ENCODE peak calls at places on chromosome X, in eight cellular contexts. I is small intestine; M is spleen; D is substantia nigra; T is kidney; C is CD8-positive, alpha-beta T cell; V is endothelial cell of umbilical vein; Z is A549. N is an unnamed sample.

GRCh38 chrX:21989415-21989814 is 42.7 kb upstream of the PHEX start:
- DNase-seq in I (no peak), V (no peak), M (no peak), Z (no peak), D (no peak), T (no peak), C (no peak), N (no peak)

GRCh38 chrX:78092296-78092695 is 11.8 kb upstream of the PGK1 start:
- DNase-seq in C (peak; percentile 14), Z (peak; percentile 67), T (no peak), I (no peak), D (no peak), V (peak; percentile 45), M (no peak), N (no peak)

GRCh38 chrX:40573763-40574162 is 7.0 kb upstream of the ATP6AP2 start:
- DNase-seq in V (peak; percentile 25), Z (peak; percentile 54), I (peak; percentile 7), D (no peak), M (no peak), T (no peak), C (peak; percentile 25), N (no peak)

GRCh38 chrX:65073233-65073632 is 97.0 kb upstream of the ZC4H2 start:
- DNase-seq in C (no peak), V (no peak), Z (no peak), M (no peak), D (no peak), T (no peak), I (no peak), N (no peak)

GRCh38 chrX:139803224-139803623 is 95.3 kb upstream of the MCF2 start:
- DNase-seq in C (no peak), T (no peak), Z (no peak), M (no peak), I (no peak), V (no peak), D (no peak), N (no peak)

GRCh38 chrX:24124227-24124799 is 25.2 kb upstream of the ZFX start:
- DNase-seq in I (no peak), C (no peak), M (no peak), D (no peak), Z (no peak), V (peak; percentile 27), T (no peak), N (no peak)

GRCh38 chrX:4708970-4709760 is 995.7 kb upstream of the PRKX start:
- DNase-seq in C (no peak), M (no peak), V (no peak), I (no peak), D (no peak), Z (no peak), T (no peak), N (no peak)

GRCh38 chrX:124098089-124098488 is 136.6 kb downstream of the STAG2 start:
- DNase-seq in V (peak; percentile 15), T (no peak), Z (peak; percentile 28), D (no peak), M (no peak), I (peak; percentile 2), C (no peak), N (no peak)

GRCh38 chrX:139930923-139931645 is 1.8 kb downstream of the ATP11C start:
- DNase-seq in D (no peak), T (no peak), I (peak; percentile 48), M (peak; percentile 84), C (peak; percentile 7), V (peak; percentile 42), Z (peak; percentile 16), N (peak; percentile 62)

GRCh38 chrX:24332868-24333267 is 19.0 kb upstream of the SUPT20HL2 start:
- DNase-seq in D (no peak), I (no peak), V (no peak), T (no peak), M (no peak), C (no peak), Z (no peak), N (no peak)

GRCh38 chrX:109448539-109448938 is 33.3 kb downstream of the GUCY2F start:
- DNase-seq in D (no peak), C (no peak), Z (no peak), V (no peak), I (no peak), T (no peak), M (no peak), N (no peak)

GRCh38 chrX:10089378-10089795 is 67.4 kb upstream of the CLCN4 start:
- DNase-seq in M (no peak), T (no peak), D (no peak), Z (peak; percentile 36), I (no peak), C (no peak), V (peak; percentile 9), N (no peak)
- H3K27ac ChIP-seq in M (no peak overlapping the region), T (no peak overlapping the region), D (no peak overlapping the region), Z (peak overlapping the region; percentile 53), I (no peak overlapping the region), C (no peak overlapping the region), V (peak overlapping the region; percentile 48), N (no peak overlapping the region)

GRCh38 chrX:10111364-10112148 is 45.2 kb upstream of the CLCN4 start:
- DNase-seq in Z (no peak), T (no peak), D (no peak), V (peak; percentile 17), I (peak; percentile 11), C (peak; percentile 59), M (peak; percentile 90), N (no peak)

GRCh38 chrX:10110984-10111363 is 45.8 kb upstream of the CLCN4 start:
- DNase-seq in C (peak; percentile 47), Z (no peak), T (no peak), V (peak; percentile 1), D (no peak), M (no peak), I (peak; percentile 11), N (no peak)

GRCh38 chrX:10108288-10108687 is 48.5 kb upstream of the CLCN4 start:
- DNase-seq in T (no peak), M (no peak), D (no peak), V (no peak), I (no peak), C (no peak), Z (no peak), N (no peak)

GRCh38 chrX:10110316-10110932 is 46.4 kb upstream of the CLCN4 start:
- DNase-seq in C (no peak), D (no peak), Z (no peak), T (no peak), I (no peak), M (no peak), V (no peak), N (no peak)

DNA sequence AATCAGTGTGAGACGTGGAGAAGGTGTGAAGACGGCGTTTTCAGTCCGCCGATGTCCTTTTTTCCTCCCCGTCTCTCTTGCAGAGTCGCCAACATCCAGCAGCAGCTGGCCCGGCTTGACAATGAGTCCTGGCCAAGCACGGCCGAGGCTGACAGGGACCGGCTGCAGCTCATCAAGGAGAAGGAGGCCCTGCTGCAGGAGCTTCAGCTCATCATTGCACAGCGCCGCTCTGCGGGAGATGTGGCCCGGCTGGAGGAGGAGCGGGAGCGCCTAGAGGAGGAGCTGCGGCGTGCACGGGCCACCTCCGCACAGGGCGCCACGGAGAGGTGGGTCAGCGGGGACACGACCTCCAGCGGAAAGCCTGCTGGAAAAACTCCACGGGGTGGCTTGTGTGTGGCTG is 47.1 kb upstream of the CLCN4 start:
- DNase-seq in D (no peak), V (no peak), C (no peak), I (no peak), Z (no peak), M (peak; percentile 82), T (peak; percentile 91), N (no peak)
- H3K27ac ChIP-seq in D (no peak overlapping the region), V (no peak overlapping the region), C (no peak overlapping the region), I (peak overlapping the region; percentile 97), Z (no peak overlapping the region), M (peak overlapping the region; percentile 81), T (no peak overlapping the region), N (no peak overlapping the region)

GRCh38 chrX:2711441-2711840 is 20.3 kb downstream of the CD99 start:
- DNase-seq in D (no peak), C (no peak), T (no peak), V (no peak), I (no peak), Z (no peak), M (no peak), N (no peak)

GRCh38 chrX:2712428-2712827 is 21.3 kb downstream of the CD99 start:
- DNase-seq in V (no peak), M (no peak), Z (no peak), C (no peak), I (no peak), T (no peak), D (no peak), N (no peak)

GRCh38 chrX:2714551-2714950 is 23.5 kb downstream of the CD99 start:
- DNase-seq in T (no peak), V (no peak), C (no peak), D (no peak), I (no peak), M (no peak), Z (no peak), N (no peak)

GRCh38 chrX:2712890-2713860 is 22.1 kb downstream of the CD99 start:
- DNase-seq in T (no peak), V (no peak), D (no peak), M (no peak), I (no peak), Z (no peak), C (no peak), N (no peak)

DNA sequence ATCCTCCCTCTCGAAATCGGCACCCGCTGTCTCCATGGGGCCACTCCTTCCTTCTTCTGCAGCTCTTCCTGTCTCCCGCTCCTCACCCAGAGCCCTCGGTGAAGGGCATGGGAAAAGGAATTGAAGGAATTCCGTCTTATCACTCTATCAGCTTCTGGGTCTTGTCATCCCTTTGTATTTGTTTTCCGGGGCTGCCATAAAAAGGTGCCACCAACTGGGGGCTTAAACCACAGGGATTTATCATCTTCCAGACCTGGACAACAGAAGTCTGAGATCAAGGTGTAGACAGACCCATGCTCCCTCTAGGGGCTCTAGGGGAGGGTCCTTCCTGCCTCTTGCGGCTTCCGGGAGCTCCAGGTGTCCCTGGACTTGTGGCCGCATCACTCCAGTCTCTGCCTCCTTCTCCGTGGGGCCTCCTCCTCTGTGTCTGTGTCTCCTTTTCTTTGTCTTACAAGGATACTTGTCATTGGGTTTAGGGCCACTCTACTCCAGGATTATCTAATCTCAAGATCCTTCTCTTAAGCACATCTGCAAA is 24.0 kb downstream of the CD99 start:
- DNase-seq in T (no peak), M (no peak), C (no peak), I (no peak), Z (no peak), D (no peak), V (no peak), N (no peak)
- H3K27ac ChIP-seq in T (no peak overlapping the region), M (no peak overlapping the region), C (no peak overlapping the region), I (no peak overlapping the region), Z (no peak overlapping the region), D (no peak overlapping the region), V (no peak overlapping the region), N (no peak overlapping the region)

DNA sequence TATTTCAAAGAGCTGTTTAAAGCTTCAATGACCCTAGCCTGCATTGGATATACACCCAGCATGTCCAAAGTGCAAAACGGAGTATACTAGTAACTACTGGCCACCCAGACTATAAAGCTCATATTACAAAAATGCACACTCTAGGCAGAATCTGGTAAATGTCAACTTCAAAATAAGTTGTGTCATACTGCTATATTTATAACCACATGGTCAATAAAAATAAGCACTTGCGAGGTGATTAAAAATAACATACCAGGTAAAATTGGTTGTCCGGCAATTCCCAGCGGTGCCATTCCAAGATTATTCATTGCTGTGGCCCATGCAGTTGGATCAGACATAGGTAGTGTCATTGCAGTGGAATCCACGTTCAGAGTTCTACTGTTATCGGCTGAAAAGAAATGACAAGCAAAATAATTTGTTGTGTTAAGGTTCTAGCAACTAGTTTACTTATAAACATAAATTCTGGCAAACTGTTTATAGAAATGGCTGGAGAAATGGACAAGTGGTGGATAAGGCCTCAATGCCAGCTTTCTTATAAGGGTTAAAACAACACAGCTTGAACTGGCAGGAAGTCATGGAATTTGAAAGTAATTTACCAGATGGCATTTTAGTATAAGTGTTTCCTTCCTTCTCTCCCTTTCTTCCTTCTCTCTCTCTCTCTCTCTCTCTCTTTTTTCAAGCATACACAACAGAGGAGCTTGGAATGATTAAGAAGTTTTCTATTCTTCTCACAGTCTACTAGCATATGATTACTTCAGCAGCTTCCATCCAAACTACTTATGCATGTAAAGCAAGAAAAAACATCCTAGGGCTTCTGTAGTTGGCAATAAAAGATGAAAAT is 199.9 kb downstream of the ENOX2 start:
- DNase-seq in C (no peak), V (peak; percentile 50), M (no peak), D (no peak), I (no peak), T (no peak), Z (no peak), N (no peak)
- H3K27ac ChIP-seq in C (no peak overlapping the region), V (no peak overlapping the region), M (no peak overlapping the region), D (no peak overlapping the region), I (no peak overlapping the region), T (no peak overlapping the region), Z (no peak overlapping the region), N (no peak overlapping the region)